ENCODE peak calls at places on chromosomes 6 and 20, in seven cellular contexts. P is stomach, D is left lung, H is left cardiac atrium, R is RPMI7951, W is GM18507, T is mesothelial cell of epicardium. V is an unnamed sample.

GRCh38 chr6:143279385-143279784 is 171.1 kb downstream of the ADAT2 start:
- DNase-seq in P (no peak), D (no peak), H (no peak), R (peak; percentile 54), W (no peak), T (no peak), V (no peak)

GRCh38 chr6:68226460-68226859 is 408.6 kb upstream of the ADGRB3 start:
- DNase-seq in P (no peak), D (no peak), H (no peak), R (no peak), W (no peak), T (no peak), V (no peak)

GRCh38 chr6:121201108-121201507 is 133.2 kb downstream of the TBC1D32 start:
- DNase-seq in P (no peak), D (no peak), H (no peak), R (no peak), W (no peak), T (no peak), V (no peak)

GRCh38 chr20:13012886-13013285 is 4.1 kb downstream of the SPTLC3 start:
- DNase-seq in P (no peak), D (no peak), H (no peak), R (no peak), W (no peak), T (no peak), V (no peak)

GRCh38 chr6:66896415-66896814 is 1189.4 kb upstream of the EYS start:
- DNase-seq in P (no peak), D (no peak), H (no peak), R (no peak), W (no peak), T (no peak), V (no peak)

GRCh38 chr6:40695750-40696415 is 108.7 kb upstream of the LRFN2 start:
- DNase-seq in P (peak; percentile 56), D (no peak), H (no peak), R (no peak), W (no peak), T (no peak), V (no peak)

GRCh38 chr6:35669441-35669776 is 19.3 kb downstream of the FKBP5 start:
- DNase-seq in P (no peak), D (no peak), H (no peak), R (no peak), W (no peak), T (no peak), V (no peak)

GRCh38 chr6:69097948-69098347 is 462.9 kb downstream of the ADGRB3 start:
- DNase-seq in P (no peak), D (no peak), H (no peak), R (no peak), W (no peak), T (no peak), V (no peak)

GRCh38 chr20:49983123-49983847 is 505 bp downstream of the SNAI1 start:
- DNase-seq in P (no peak), D (no peak), H (no peak), R (no peak), W (no peak), T (no peak), V (no peak)

GRCh38 chr6:16670183-16670582 is 91.1 kb downstream of the ATXN1 start:
- DNase-seq in P (no peak), D (peak; percentile 79), H (peak; percentile 47), R (no peak), W (no peak), T (no peak), V (peak; percentile 74)

GRCh38 chr6:161415302-161415855 is 141.5 kb upstream of the AGPAT4 start:
- DNase-seq in P (no peak), D (no peak), H (no peak), R (no peak), W (no peak), T (no peak), V (no peak)

GRCh38 chr6:41818271-41819054 is 31.0 kb downstream of the TOMM6 start:
- DNase-seq in P (no peak), D (no peak), H (no peak), R (no peak), W (no peak), T (no peak), V (no peak)

GRCh38 chr6:73394577-73395354 is at the start of gene DDX43:
- DNase-seq in P (no peak), D (peak; percentile 59), H (peak; percentile 63), R (no peak), W (no peak), T (no peak), V (peak; percentile 81)

GRCh38 chr6:162728177-162728571 is 400 bp downstream of the PACRG start:
- DNase-seq in P (no peak), D (no peak), H (no peak), R (peak; percentile 3), W (no peak), T (no peak), V (no peak)

GRCh38 chr6:96907498-96907897 is 9.8 kb upstream of the NDUFAF4 start:
- DNase-seq in P (no peak), D (no peak), H (no peak), R (peak; percentile 16), W (no peak), T (no peak), V (no peak)

GRCh38 chr6:37134622-37135191 is 35.2 kb upstream of the PIM1 start:
- DNase-seq in P (peak; percentile 67), D (peak; percentile 51), H (peak; percentile 40), R (peak; percentile 93), W (no peak), T (no peak), V (no peak)

GRCh38 chr20:38121741-38122140 is 43.3 kb downstream of the TGM2 start:
- DNase-seq in P (peak; percentile 2), D (no peak), H (no peak), R (no peak), W (no peak), T (no peak), V (no peak)

GRCh38 chr6:44530209-44530909 is 142.9 kb downstream of the CDC5L start:
- DNase-seq in P (no peak), D (no peak), H (no peak), R (peak; percentile 52), W (no peak), T (no peak), V (no peak)

GRCh38 chr20:63939061-63939935 is 16.9 kb downstream of the UCKL1 start:
- DNase-seq in P (no peak), D (no peak), H (peak; percentile 22), R (no peak), W (no peak), T (no peak), V (no peak)

GRCh38 chr20:22341508-22341907 is 242.9 kb downstream of the FOXA2 start:
- DNase-seq in P (no peak), D (no peak), H (no peak), R (peak; percentile 81), W (no peak), T (no peak), V (no peak)

GRCh38 chr6:106757267-106757666 is 127.9 kb downstream of the QRSL1 start:
- DNase-seq in P (no peak), D (no peak), H (no peak), R (no peak), W (no peak), T (no peak), V (no peak)

GRCh38 chr6:112372213-112372806 is 25.2 kb downstream of the RFPL4B start:
- DNase-seq in P (no peak), D (no peak), H (no peak), R (peak; percentile 33), W (no peak), T (no peak), V (no peak)

GRCh38 chr6:89965441-89966249 is 71.4 kb downstream of the GJA10 start:
- DNase-seq in P (no peak), D (no peak), H (no peak), R (no peak), W (no peak), T (no peak), V (no peak)

GRCh38 chr20:32581839-32582658 is 3.1 kb downstream of the NOL4L start:
- DNase-seq in P (no peak), D (no peak), H (no peak), R (no peak), W (no peak), T (no peak), V (no peak)

GRCh38 chr20:59785986-59786753 is 147.3 kb downstream of the SYCP2 start:
- DNase-seq in P (peak; percentile 16), D (no peak), H (no peak), R (no peak), W (no peak), T (no peak), V (no peak)

GRCh38 chr6:47308674-47309325 is 905 bp downstream of the TNFRSF21 start:
- DNase-seq in P (peak; percentile 29), D (peak; percentile 38), H (peak; percentile 33), R (no peak), W (no peak), T (peak; percentile 31), V (peak; percentile 50)

GRCh38 chr6:142569676-142570075 is 267.9 kb downstream of the ADGRG6 start:
- DNase-seq in P (no peak), D (no peak), H (no peak), R (no peak), W (no peak), T (no peak), V (no peak)

GRCh38 chr6:157814883-157815282 is 8.2 kb upstream of the SNX9 start:
- DNase-seq in P (no peak), D (no peak), H (no peak), R (no peak), W (no peak), T (no peak), V (no peak)